ENCODE peak calls at places on chromosomes 3 and 15, in eight cellular contexts. H is right lobe of liver, O is suprapubic skin, T is psoas muscle, E is cardiac muscle cell, K is astrocyte, U is GM12878, S is AG04450. I is an unnamed sample. For H3K27me3, the result is how much of the 10 kb centered on the place peaks cover.

GRCh38 chr15:78949461-78949860 is 4.6 kb upstream of the CTSH start:
- DNase-seq in E (no peak), U (no peak), K (no peak), H (no peak), T (no peak), S (no peak), O (no peak), I (peak)

GRCh38 chr3:8371085-8371551 is 130.5 kb upstream of the LMCD1 start:
- DNase-seq in S (no peak), E (peak), O (no peak), H (no peak), T (no peak), K (peak), U (no peak), I (no peak)

GRCh38 chr3:100436951-100437350 is 35.6 kb downstream of the LNP1 start:
- DNase-seq in K (peak), U (no peak), E (no peak), O (no peak), H (no peak), T (no peak), S (no peak), I (no peak)

GRCh38 chr15:98999233-98999632 is 8.4 kb downstream of the PGPEP1L start:
- DNase-seq in O (no peak), T (no peak), S (no peak), U (no peak), K (no peak), E (no peak), H (no peak), I (no peak)

GRCh38 chr3:155785662-155786295 is 20.3 kb downstream of the C3orf33 start:
- DNase-seq in O (no peak), T (no peak), S (no peak), H (no peak), K (no peak), U (no peak), E (no peak), I (no peak)

GRCh38 chr3:14147063-14147435 is 22.2 kb downstream of the TMEM43 start:
- DNase-seq in O (no peak), S (no peak), U (no peak), T (no peak), K (no peak), E (no peak), H (no peak), I (no peak)

GRCh38 chr3:8651418-8652322 is 7.1 kb upstream of the SSUH2 start:
- DNase-seq in K (no peak), E (no peak), H (no peak), U (no peak), T (no peak), O (no peak), S (no peak), I (no peak)

GRCh38 chr15:68585574-68586273 is 6.9 kb downstream of the CORO2B start:
- DNase-seq in T (no peak), O (no peak), K (no peak), U (no peak), H (no peak), S (no peak), E (no peak), I (no peak)

GRCh38 chr3:136612512-136612911 is 139.7 kb downstream of the STAG1 start:
- DNase-seq in E (no peak), T (no peak), K (peak), O (no peak), H (no peak), U (no peak), S (no peak), I (no peak)

GRCh38 chr3:114615535-114616064 is 321.8 kb downstream of the TIGIT start:
- DNase-seq in O (no peak), E (no peak), T (no peak), U (no peak), K (no peak), S (no peak), H (no peak), I (no peak)

GRCh38 chr3:9395570-9396300 is 1.7 kb upstream of the SETD5 start:
- DNase-seq in K (no peak), S (no peak), H (no peak), U (no peak), T (no peak), E (peak), O (no peak), I (peak)

GRCh38 chr3:124202754-124203153 is 210.8 kb upstream of the ROPN1 start:
- DNase-seq in T (peak), S (no peak), K (peak), O (no peak), U (no peak), H (no peak), E (peak), I (no peak)

GRCh38 chr3:124206225-124206624 is 214.3 kb upstream of the ROPN1 start:
- DNase-seq in T (no peak), O (no peak), U (no peak), E (no peak), S (no peak), H (no peak), K (no peak), I (no peak)

GRCh38 chr3:124201786-124202185 is 209.9 kb upstream of the ROPN1 start:
- DNase-seq in H (no peak), K (no peak), E (no peak), U (no peak), T (no peak), S (no peak), O (no peak), I (no peak)

GRCh38 chr3:124200336-124200901 is 208.5 kb upstream of the ROPN1 start:
- DNase-seq in S (no peak), O (no peak), T (no peak), H (no peak), U (no peak), K (peak), E (peak), I (no peak)

GRCh38 chr3:124203292-124203691 is 211.4 kb upstream of the ROPN1 start:
- DNase-seq in T (no peak), S (no peak), U (no peak), E (no peak), H (no peak), O (no peak), K (no peak), I (no peak)
- H3K27me3 ChIP-seq in T (under half), S (under half), U (under half), E (under half), H (under half), O (under half), K (under half), I (under half)

GRCh38 chr15:59166601-59167265 is 39.9 kb upstream of the LDHAL6B start:
- DNase-seq in T (no peak), O (no peak), S (no peak), H (no peak), U (no peak), K (no peak), E (no peak), I (no peak)

GRCh38 chr15:59169337-59169736 is 37.3 kb upstream of the LDHAL6B start:
- DNase-seq in E (peak), H (no peak), S (peak), O (no peak), T (no peak), K (peak), U (no peak), I (no peak)

GRCh38 chr15:59168536-59168935 is 38.1 kb upstream of the LDHAL6B start:
- DNase-seq in T (no peak), O (peak), E (peak), S (no peak), H (no peak), K (peak), U (no peak), I (no peak)

GRCh38 chr15:59166156-59166555 is 40.5 kb upstream of the LDHAL6B start:
- DNase-seq in K (no peak), S (no peak), U (no peak), O (no peak), H (no peak), T (no peak), E (peak), I (no peak)

DNA sequence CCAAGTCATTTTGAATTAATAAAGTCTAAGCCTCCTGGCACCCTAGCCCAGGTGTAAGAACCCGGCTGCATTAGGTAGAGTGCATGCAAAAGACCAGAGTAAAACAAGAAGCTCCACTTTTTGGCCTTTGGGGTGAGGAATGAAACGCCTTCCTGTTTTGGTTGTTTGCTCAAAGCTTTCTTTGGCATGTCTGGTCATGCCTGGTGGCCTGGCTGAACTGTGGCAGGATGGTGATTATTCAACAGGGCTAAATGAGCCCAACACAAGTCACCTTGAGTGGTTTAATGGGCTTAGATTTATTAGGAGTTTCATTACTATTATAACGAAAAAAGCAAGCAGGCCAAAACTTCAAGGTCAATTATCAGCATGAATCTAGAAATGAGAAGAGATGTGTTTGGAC is 40.9 kb upstream of the LDHAL6B start:
- DNase-seq in E (peak), S (no peak), H (no peak), O (no peak), T (no peak), U (peak), K (no peak), I (peak)
- H3K27ac ChIP-seq in E (no peak), S (no peak), H (no peak), O (peak), T (no peak), U (peak), K (peak), I (peak)

DNA sequence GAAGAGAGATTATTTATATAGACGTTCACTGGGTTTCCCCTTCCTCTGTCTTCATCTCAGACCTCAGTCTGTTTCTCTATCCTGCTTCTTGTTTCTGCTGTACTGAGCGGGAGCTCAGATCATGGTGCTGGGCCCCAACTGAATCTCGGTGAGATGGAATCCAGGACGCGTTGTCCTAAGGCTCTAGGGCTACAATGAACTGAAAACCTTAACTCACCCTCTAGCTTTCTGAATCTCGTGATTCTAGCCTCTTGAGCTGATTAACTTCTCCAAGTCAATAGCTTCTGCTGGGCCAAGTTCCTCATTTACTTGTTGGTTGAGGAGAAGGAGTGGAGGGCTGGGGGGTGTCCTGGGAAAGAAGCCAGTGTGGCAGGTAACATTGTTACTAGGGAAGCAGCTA is 32.7 kb upstream of the MAP3K13 start:
- DNase-seq in T (no peak), K (no peak), U (no peak), S (no peak), O (no peak), H (no peak), E (no peak), I (no peak)
- H3K27me3 ChIP-seq in T (under half), K (under half), U (under half), S (under half), O (under half), H (under half), E (under half), I (under half)

GRCh38 chr3:141505166-141505565 is 18.3 kb downstream of the RASA2 start:
- DNase-seq in K (no peak), H (no peak), U (no peak), T (no peak), S (no peak), O (no peak), E (no peak), I (no peak)

GRCh38 chr3:141506071-141506470 is 19.2 kb downstream of the RASA2 start:
- DNase-seq in U (no peak), T (no peak), H (no peak), E (no peak), S (no peak), K (no peak), O (no peak), I (no peak)

GRCh38 chr3:141508067-141508436 is 21.2 kb downstream of the RASA2 start:
- DNase-seq in U (no peak), T (no peak), K (no peak), S (no peak), E (no peak), H (no peak), O (no peak), I (no peak)

DNA sequence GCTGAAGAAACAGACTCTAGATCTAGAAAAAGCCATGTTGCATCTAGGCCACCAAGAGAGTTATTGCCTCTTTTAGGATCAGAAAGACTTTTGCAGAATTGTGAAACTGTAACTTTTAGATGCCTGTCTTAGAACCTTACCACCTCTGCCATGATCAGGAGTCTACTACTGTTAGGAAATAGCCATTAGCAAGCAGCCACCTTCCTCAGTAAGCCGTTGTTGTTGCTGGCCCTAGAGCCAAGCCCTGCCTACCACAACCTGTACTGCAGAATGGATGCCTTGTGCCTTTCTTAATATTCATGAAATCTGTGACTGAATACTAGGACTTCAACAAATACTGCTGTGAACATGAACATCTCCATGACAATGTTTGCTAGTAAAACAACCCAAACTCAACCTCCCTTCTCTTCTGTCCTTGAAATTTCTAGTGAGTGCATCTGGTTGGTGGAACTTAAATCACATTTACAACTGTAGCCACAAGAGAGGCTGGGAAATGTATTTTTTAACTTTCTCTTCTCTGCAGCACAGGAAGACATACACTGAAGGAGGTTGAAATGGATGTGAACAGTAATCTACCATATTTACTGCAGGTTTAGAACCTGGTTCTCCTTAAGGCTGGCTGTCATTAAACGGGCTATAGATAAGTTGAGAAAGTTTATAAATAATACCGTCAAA is 20.7 kb downstream of the RASA2 start:
- DNase-seq in T (no peak), O (no peak), H (no peak), U (no peak), K (no peak), E (no peak), S (no peak), I (no peak)
- H3K27ac ChIP-seq in T (no peak), O (no peak), H (no peak), U (no peak), K (no peak), E (no peak), S (no peak), I (no peak)

GRCh38 chr3:44104668-44105321 is 136.9 kb upstream of the TOPAZ1 start:
- DNase-seq in K (peak), E (peak), S (no peak), T (no peak), H (no peak), U (peak), O (no peak), I (no peak)
- H3K27me3 ChIP-seq in K (under half), E (half or more), S (under half), T (under half), H (under half), U (under half), O (under half), I (under half)

GRCh38 chr3:189766416-189766815 is 135.2 kb downstream of the TP63 start:
- DNase-seq in H (no peak), O (no peak), S (no peak), K (no peak), E (no peak), U (no peak), T (no peak), I (peak)
- H3K27ac ChIP-seq in H (no peak), O (peak), S (no peak), K (no peak), E (no peak), U (no peak), T (no peak), I (peak)

DNA sequence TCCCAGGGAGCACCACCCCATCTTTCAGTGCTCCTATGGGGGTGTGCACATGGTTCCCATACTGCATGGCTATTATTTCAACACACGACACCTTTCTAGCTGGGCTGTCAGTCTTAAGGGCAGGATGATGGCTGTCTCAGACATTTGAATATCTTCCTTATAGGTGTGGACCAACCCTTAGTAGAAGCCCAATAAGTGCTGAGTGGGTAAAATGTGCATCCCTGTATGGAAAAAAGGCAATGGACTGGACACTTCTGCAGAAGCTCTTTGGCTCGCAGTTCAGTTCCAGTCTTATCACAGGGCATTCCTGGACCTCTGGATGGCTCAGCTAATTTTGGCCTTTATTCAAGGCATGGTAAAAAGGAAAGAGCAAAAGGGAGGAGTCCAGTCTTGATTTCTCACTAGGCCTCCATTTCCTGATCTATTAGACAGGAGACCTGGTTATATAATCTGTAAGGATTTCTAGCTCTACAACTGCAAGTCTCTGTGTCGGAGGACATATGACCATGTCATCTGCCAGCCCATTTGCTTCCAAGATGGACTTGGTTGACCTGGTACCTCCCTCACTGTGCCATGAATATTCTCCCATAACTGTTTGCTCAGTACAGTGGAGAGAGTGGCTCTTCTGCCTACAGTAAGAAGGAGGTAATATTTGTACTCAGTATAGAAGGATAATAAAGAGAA is 53.8 kb upstream of the RASGRP1 start:
- DNase-seq in S (no peak), O (no peak), H (no peak), U (no peak), T (no peak), K (no peak), E (no peak), I (no peak)
- H3K27me3 ChIP-seq in S (under half), O (under half), H (under half), U (under half), T (under half), K (under half), E (under half), I (under half)

GRCh38 chr3:61848885-61849284 is 287.5 kb downstream of the PTPRG start:
- DNase-seq in E (peak), K (peak), S (no peak), O (no peak), U (no peak), T (no peak), H (no peak), I (no peak)
- H3K27ac ChIP-seq in E (peak), K (no peak), S (no peak), O (peak), U (no peak), T (peak), H (peak), I (no peak)

GRCh38 chr3:186367631-186368030 is 5.6 kb upstream of the DGKG start:
- DNase-seq in K (no peak), U (no peak), H (no peak), O (no peak), T (no peak), S (no peak), E (no peak), I (no peak)
- H3K27me3 ChIP-seq in K (under half), U (under half), H (under half), O (under half), T (under half), S (under half), E (under half), I (under half)

DNA sequence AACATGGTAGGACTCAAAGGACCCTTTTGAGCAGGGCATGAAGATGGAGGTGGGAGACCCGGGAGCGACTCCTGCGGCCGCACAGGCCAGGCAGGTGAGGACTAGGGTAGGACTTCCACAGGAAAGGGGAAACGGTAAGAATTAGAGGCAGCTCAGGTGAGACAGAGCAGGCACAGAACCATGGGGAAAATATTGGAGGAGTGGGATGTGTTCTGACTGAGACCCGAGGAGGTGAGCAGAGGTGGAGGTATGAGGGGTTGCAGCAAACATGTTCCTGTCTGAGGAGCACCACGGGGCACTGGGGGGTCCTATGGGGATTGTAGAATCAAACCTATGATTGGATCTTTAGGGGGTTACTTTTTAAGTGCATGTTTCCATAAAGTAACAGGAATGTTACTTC is 1.4 kb upstream of the ISG20 start:
- DNase-seq in U (no peak), E (no peak), H (no peak), T (peak), O (peak), K (no peak), S (no peak), I (no peak)
- H3K27ac ChIP-seq in U (peak), E (no peak), H (peak), T (no peak), O (peak), K (peak), S (no peak), I (peak)

I was measured in prostate gland.